ENCODE peak calls at places on chromosomes 2 and 18, in five cellular contexts. One of them, this sample, is unnamed.

GRCh38 chr2:162244559-162245031 is 1.4 kb upstream of the FAP start:
- DNase-seq in GM12878: no peak
- DNase-seq in K562: no peak
- DNase-seq in A549: no peak
- DNase-seq in HepG2: no peak
- DNase-seq in this sample: no peak

GRCh38 chr2:204177977-204178522 is 241.5 kb downstream of the ICOS start:
- DNase-seq in A549: no peak
- DNase-seq in K562: peak; percentile 16
- DNase-seq in GM12878: peak; percentile 1
- DNase-seq in HepG2: peak; percentile 35
- DNase-seq in this sample: peak; percentile 73

GRCh38 chr2:37011126-37011525 is 44.8 kb upstream of the STRN start:
- DNase-seq in K562: no peak
- DNase-seq in A549: no peak
- DNase-seq in HepG2: no peak
- DNase-seq in GM12878: peak; percentile 5
- DNase-seq in this sample: peak; percentile 37

GRCh38 chr2:26292646-26293045 is 47.9 kb downstream of the HADHB start:
- DNase-seq in A549: no peak
- DNase-seq in K562: no peak
- DNase-seq in GM12878: no peak
- DNase-seq in HepG2: peak; percentile 45
- DNase-seq in this sample: peak; percentile 36

GRCh38 chr2:53450885-53451284 is 316.7 kb upstream of the CHAC2 start:
- DNase-seq in HepG2: no peak
- DNase-seq in A549: no peak
- DNase-seq in K562: no peak
- DNase-seq in GM12878: no peak
- DNase-seq in this sample: no peak

GRCh38 chr2:86787701-86788100 is 3.0 kb downstream of the CD8A start:
- DNase-seq in K562: no peak
- DNase-seq in A549: no peak
- DNase-seq in HepG2: no peak
- DNase-seq in GM12878: no peak
- DNase-seq in this sample: no peak

GRCh38 chr2:160309585-160309984 is 109.5 kb upstream of the ITGB6 start:
- DNase-seq in K562: no peak
- DNase-seq in A549: no peak
- DNase-seq in HepG2: no peak
- DNase-seq in GM12878: no peak
- DNase-seq in this sample: peak; percentile 13

GRCh38 chr2:85930129-85931124 is 41.6 kb upstream of the ST3GAL5 start:
- DNase-seq in HepG2: no peak
- DNase-seq in GM12878: no peak
- DNase-seq in A549: no peak
- DNase-seq in K562: no peak
- DNase-seq in this sample: no peak

GRCh38 chr2:222290691-222291484 is 7.9 kb downstream of the PAX3 start:
- DNase-seq in GM12878: no peak
- DNase-seq in K562: no peak
- DNase-seq in A549: no peak
- DNase-seq in HepG2: no peak
- DNase-seq in this sample: peak; percentile 94

GRCh38 chr2:157933549-157933948 is 57.4 kb upstream of the ACVR1 start:
- DNase-seq in GM12878: no peak
- DNase-seq in K562: no peak
- DNase-seq in A549: no peak
- DNase-seq in HepG2: no peak
- DNase-seq in this sample: peak; percentile 62

GRCh38 chr18:78514910-78515670 is 464.5 kb upstream of the SALL3 start:
- DNase-seq in HepG2: no peak
- DNase-seq in A549: no peak
- DNase-seq in GM12878: no peak
- DNase-seq in K562: no peak
- DNase-seq in this sample: no peak

GRCh38 chr2:203894262-203894661 is 26.7 kb downstream of the CTLA4 start:
- DNase-seq in A549: no peak
- DNase-seq in HepG2: no peak
- DNase-seq in K562: no peak
- DNase-seq in GM12878: no peak
- DNase-seq in this sample: no peak

GRCh38 chr2:141329949-141330348 is 800.9 kb downstream of the LRP1B start:
- DNase-seq in K562: no peak
- DNase-seq in A549: no peak
- DNase-seq in HepG2: no peak
- DNase-seq in GM12878: no peak
- DNase-seq in this sample: no peak

GRCh38 chr18:78522507-78522906 is 457.1 kb upstream of the SALL3 start:
- DNase-seq in K562: no peak
- DNase-seq in GM12878: no peak
- DNase-seq in A549: no peak
- DNase-seq in HepG2: no peak
- DNase-seq in this sample: no peak

GRCh38 chr2:239736358-239737143 is 288.6 kb downstream of the NDUFA10 start:
- DNase-seq in A549: no peak
- DNase-seq in HepG2: no peak
- DNase-seq in K562: no peak
- DNase-seq in GM12878: no peak
- DNase-seq in this sample: peak; percentile 47

GRCh38 chr2:58967736-58968135 is 726.6 kb upstream of the FANCL start:
- DNase-seq in A549: no peak
- DNase-seq in HepG2: no peak
- DNase-seq in GM12878: no peak
- DNase-seq in K562: no peak
- DNase-seq in this sample: no peak

GRCh38 chr2:239959059-239959971 is 65.8 kb downstream of the NDUFA10 start:
- DNase-seq in A549: no peak
- DNase-seq in GM12878: no peak
- DNase-seq in K562: no peak
- DNase-seq in HepG2: no peak
- DNase-seq in this sample: no peak

GRCh38 chr18:23884712-23885375 is 129.7 kb upstream of the TTC39C start:
- DNase-seq in HepG2: peak; percentile 12
- DNase-seq in GM12878: no peak
- DNase-seq in K562: no peak
- DNase-seq in A549: no peak
- DNase-seq in this sample: peak; percentile 45

GRCh38 chr2:167940745-167941507 is 306.5 kb downstream of the STK39 start:
- DNase-seq in GM12878: no peak
- DNase-seq in A549: no peak
- DNase-seq in HepG2: no peak
- DNase-seq in K562: no peak
- DNase-seq in this sample: no peak

GRCh38 chr2:53202063-53202462 is 565.5 kb upstream of the CHAC2 start:
- DNase-seq in GM12878: no peak
- DNase-seq in K562: no peak
- DNase-seq in HepG2: peak; percentile 25
- DNase-seq in A549: no peak
- DNase-seq in this sample: peak; percentile 5

GRCh38 chr2:240458044-240458899 is 22.8 kb downstream of the GPC1 start:
- DNase-seq in HepG2: no peak
- DNase-seq in GM12878: no peak
- DNase-seq in A549: no peak
- DNase-seq in K562: no peak
- DNase-seq in this sample: no peak

GRCh38 chr2:178579006-178579405 is 98.7 kb downstream of the PLEKHA3 start:
- DNase-seq in K562: no peak
- DNase-seq in A549: no peak
- DNase-seq in GM12878: no peak
- DNase-seq in HepG2: no peak
- DNase-seq in this sample: no peak

GRCh38 chr2:174535757-174536703 is 49.2 kb upstream of the GPR155 start:
- DNase-seq in K562: no peak
- DNase-seq in GM12878: no peak
- DNase-seq in HepG2: no peak
- DNase-seq in A549: no peak
- DNase-seq in this sample: no peak

GRCh38 chr2:39068757-39069515 is 51.9 kb downstream of the SOS1 start:
- DNase-seq in K562: no peak
- DNase-seq in HepG2: no peak
- DNase-seq in GM12878: no peak
- DNase-seq in A549: no peak
- DNase-seq in this sample: no peak

GRCh38 chr18:62857278-62857976 is 142.1 kb downstream of the PHLPP1 start:
- DNase-seq in HepG2: no peak
- DNase-seq in GM12878: no peak
- DNase-seq in K562: no peak
- DNase-seq in A549: no peak
- DNase-seq in this sample: no peak

GRCh38 chr2:146720170-146720569 is 1124.7 kb upstream of the ACVR2A start:
- DNase-seq in K562: no peak
- DNase-seq in A549: no peak
- DNase-seq in GM12878: no peak
- DNase-seq in HepG2: no peak
- DNase-seq in this sample: no peak

GRCh38 chr2:164882276-164882675 is 40.7 kb upstream of the COBLL1 start:
- DNase-seq in GM12878: no peak
- DNase-seq in A549: no peak
- DNase-seq in K562: no peak
- DNase-seq in HepG2: no peak
- DNase-seq in this sample: no peak

GRCh38 chr2:23237147-23237546 is 147.8 kb upstream of the KLHL29 start:
- DNase-seq in GM12878: no peak
- DNase-seq in A549: no peak
- DNase-seq in HepG2: no peak
- DNase-seq in K562: no peak
- DNase-seq in this sample: no peak

GRCh38 chr2:18975506-18975905 is 382.9 kb downstream of the OSR1 start:
- DNase-seq in A549: no peak
- DNase-seq in GM12878: no peak
- DNase-seq in HepG2: no peak
- DNase-seq in K562: no peak
- DNase-seq in this sample: no peak

GRCh38 chr2:79294994-79295393 is 135.4 kb upstream of the REG3A start:
- DNase-seq in A549: no peak
- DNase-seq in K562: no peak
- DNase-seq in HepG2: no peak
- DNase-seq in GM12878: no peak
- DNase-seq in this sample: no peak

GRCh38 chr2:26666671-26667070 is 25.5 kb upstream of the CIB4 start:
- DNase-seq in K562: no peak
- DNase-seq in HepG2: no peak
- DNase-seq in A549: no peak
- DNase-seq in GM12878: no peak
- DNase-seq in this sample: no peak

GRCh38 chr18:61892683-61893303 is at the start of gene RNF152:
- DNase-seq in A549: peak; percentile 0
- DNase-seq in HepG2: no peak
- DNase-seq in GM12878: no peak
- DNase-seq in K562: no peak
- DNase-seq in this sample: peak; percentile 71

DNA sequence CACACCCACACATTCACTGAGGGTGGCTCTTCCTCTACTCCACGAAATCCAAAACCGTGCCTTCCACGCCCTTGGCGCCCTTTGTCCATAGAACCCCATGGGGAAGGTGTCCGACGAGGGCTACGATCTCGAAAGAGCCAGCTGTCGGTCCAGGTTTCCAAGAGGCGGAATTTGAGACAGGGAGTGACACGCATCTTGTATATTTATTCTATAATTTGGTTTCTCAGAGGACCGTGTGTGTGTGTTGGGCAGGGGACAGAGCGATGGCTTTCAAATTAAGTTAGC is 726 bp downstream of the C2orf69 start:
- DNase-seq in GM12878: no peak
- DNase-seq in K562: no peak
- DNase-seq in HepG2: no peak
- DNase-seq in A549: no peak
- DNase-seq in this sample: no peak
- TF ChIP-seq JUNB in GM12878: no peak
- TF ChIP-seq JUNB in K562: no peak
- TF ChIP-seq JUNB in HepG2: no peak
- TF ChIP-seq JUNB in A549: no peak
- TF ChIP-seq JUNB in this sample: no peak

DNA sequence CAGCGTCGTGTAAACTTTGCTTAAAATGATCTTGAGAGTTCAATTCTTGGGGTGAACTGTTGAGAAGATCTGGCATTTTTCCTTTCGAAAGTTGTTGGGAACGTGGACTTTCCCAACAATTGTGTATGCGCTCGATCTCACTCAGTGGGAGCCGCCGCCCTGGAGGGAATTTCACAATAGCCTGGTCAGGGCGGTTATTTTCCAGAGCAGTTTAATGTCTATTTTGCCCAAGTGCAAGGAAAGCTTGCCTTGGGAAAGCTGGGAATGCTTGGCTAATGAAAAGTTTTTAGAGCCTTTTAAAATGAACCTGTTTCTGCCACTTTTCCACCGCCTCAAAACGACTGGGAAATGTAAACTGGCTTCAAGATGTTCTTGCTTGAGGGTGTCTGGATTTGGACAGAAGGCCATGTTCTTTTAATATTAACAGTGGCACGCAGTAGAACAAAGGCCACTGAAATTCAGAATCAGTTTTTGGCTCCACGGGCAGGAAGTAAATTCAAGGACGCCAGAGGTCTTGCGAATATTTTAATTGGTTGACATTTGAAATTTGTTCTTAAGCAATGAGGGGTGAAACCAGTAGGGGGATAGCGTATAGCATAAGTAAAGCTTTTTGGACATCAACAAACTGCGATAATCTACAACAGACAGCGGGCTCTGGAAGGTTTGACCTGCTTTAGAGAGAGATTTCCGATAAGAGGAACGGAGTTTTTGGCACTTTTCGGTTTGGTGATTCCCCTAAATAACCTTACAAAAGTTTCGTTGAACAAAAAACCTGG is 1.2 kb downstream of the CFLAR start:
- DNase-seq in A549: peak; percentile 49
- DNase-seq in K562: no peak
- DNase-seq in HepG2: peak; percentile 84
- DNase-seq in GM12878: no peak
- DNase-seq in this sample: peak; percentile 58
- TF ChIP-seq JUNB in A549: no peak
- TF ChIP-seq JUNB in K562: no peak
- TF ChIP-seq JUNB in HepG2: no peak
- TF ChIP-seq JUNB in GM12878: no peak
- TF ChIP-seq JUNB in this sample: no peak

DNA sequence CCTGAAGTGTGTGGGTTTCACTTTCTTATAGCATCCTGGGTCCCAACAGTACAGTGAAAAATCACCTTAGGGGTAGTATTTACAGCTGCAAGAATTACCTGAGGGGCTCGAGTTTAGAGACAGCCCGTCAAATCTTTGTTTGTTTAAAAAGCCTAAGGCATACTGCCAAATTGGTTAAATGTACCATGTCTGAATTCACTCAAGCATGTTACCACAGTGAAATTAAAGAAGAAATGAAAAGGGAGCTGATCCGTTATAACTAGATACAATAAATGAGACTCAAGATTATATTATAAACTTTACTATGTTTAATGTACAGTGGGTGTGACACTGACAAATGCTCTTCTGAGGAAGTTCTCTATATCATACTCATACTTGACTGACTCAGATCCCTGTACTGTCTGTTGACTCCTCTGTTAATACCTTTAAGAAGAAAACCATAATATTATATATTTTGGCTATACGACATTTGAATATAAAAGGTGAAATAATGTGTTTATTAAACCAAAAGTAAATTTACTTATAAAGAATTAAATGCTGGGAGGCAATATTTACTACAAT is 107.3 kb downstream of the TMEFF2 start:
- DNase-seq in K562: no peak
- DNase-seq in HepG2: no peak
- DNase-seq in GM12878: no peak
- DNase-seq in A549: no peak
- DNase-seq in this sample: no peak
- TF ChIP-seq JUNB in K562: no peak
- TF ChIP-seq JUNB in HepG2: no peak
- TF ChIP-seq JUNB in GM12878: no peak
- TF ChIP-seq JUNB in A549: no peak
- TF ChIP-seq JUNB in this sample: no peak

GRCh38 chr2:235129856-235130255 is 178.0 kb downstream of the SH3BP4 start:
- DNase-seq in K562: no peak
- DNase-seq in HepG2: no peak
- DNase-seq in A549: no peak
- DNase-seq in GM12878: no peak
- DNase-seq in this sample: no peak
- TF ChIP-seq JUNB in K562: no peak
- TF ChIP-seq JUNB in HepG2: no peak
- TF ChIP-seq JUNB in A549: no peak
- TF ChIP-seq JUNB in GM12878: no peak
- TF ChIP-seq JUNB in this sample: no peak

This sample was measured in GM23338.